ENCODE peak calls at places on chromosomes 1 and 21, in six cellular contexts. P is brain microvascular endothelial cell; J is CD4-positive, CD25-positive, alpha-beta regulatory T cell; D is ovary; R is stomach; H is CD8-positive, alpha-beta memory T cell. E is an unnamed sample.
A peak's percentile ranks its signal among the peaks of the same experiment; 100 is the strongest.

GRCh38 chr1:43622901-43623780 is 26.8 kb upstream of the KDM4A start:
- DNase-seq in J (no peak), H (no peak), D (no peak), R (no peak), P (no peak), E (no peak)

GRCh38 chr21:43322311-43322710 is 104.6 kb downstream of the SIK1 start:
- DNase-seq in D (no peak), R (no peak), J (no peak), H (no peak), P (no peak), E (no peak)

GRCh38 chr21:36211660-36212512 is 55.3 kb downstream of the DOP1B start:
- DNase-seq in R (no peak), J (no peak), D (no peak), P (peak; percentile 62), H (no peak), E (no peak)

GRCh38 chr1:202213361-202214088 is 19.9 kb downstream of the LGR6 start:
- DNase-seq in D (no peak), H (no peak), J (no peak), P (no peak), R (no peak), E (no peak)

GRCh38 chr1:178946855-178947687 is 76.2 kb upstream of the ANGPTL1 start:
- DNase-seq in D (no peak), J (no peak), H (no peak), R (no peak), P (no peak), E (no peak)

GRCh38 chr1:25821630-25822091 is 1.9 kb downstream of the MTFR1L start:
- DNase-seq in H (no peak), D (peak; percentile 47), P (no peak), J (no peak), R (no peak), E (no peak)

GRCh38 chr21:16040601-16041000 is 310.8 kb downstream of the USP25 start:
- DNase-seq in J (no peak), P (peak; percentile 72), H (no peak), D (no peak), R (no peak), E (no peak)

GRCh38 chr1:21579788-21580187 is 70.6 kb downstream of the ALPL start:
- DNase-seq in H (no peak), R (no peak), P (no peak), D (no peak), J (no peak), E (no peak)

GRCh38 chr1:33532250-33532649 is 59.8 kb downstream of the ZSCAN20 start:
- DNase-seq in J (no peak), P (no peak), R (no peak), D (no peak), H (no peak), E (no peak)

GRCh38 chr1:210233216-210233494 is 559 bp downstream of the SERTAD4 start:
- DNase-seq in J (no peak), D (peak; percentile 52), R (no peak), H (no peak), P (no peak), E (no peak)

GRCh38 chr21:33290441-33290840 is 24.3 kb downstream of the IL10RB start:
- DNase-seq in D (peak; percentile 37), R (peak; percentile 36), J (no peak), P (no peak), H (no peak), E (peak; percentile 44)

GRCh38 chr1:43531453-43531905 is 796 bp downstream of the PTPRF start:
- DNase-seq in D (no peak), H (no peak), J (no peak), P (no peak), R (no peak), E (peak; percentile 61)

GRCh38 chr1:234709473-234710279 is 99.7 kb upstream of the IRF2BP2 start:
- DNase-seq in D (no peak), P (no peak), H (no peak), R (no peak), J (no peak), E (peak; percentile 48)

GRCh38 chr1:25906644-25907300 is 553 bp upstream of the STMN1 start:
- DNase-seq in D (no peak), J (peak; percentile 36), P (no peak), R (peak; percentile 43), H (no peak), E (peak; percentile 43)

GRCh38 chr1:209318302-209319056 is 265.0 kb upstream of the CAMK1G start:
- DNase-seq in R (no peak), J (no peak), D (no peak), P (no peak), H (no peak), E (no peak)

GRCh38 chr1:54404939-54405880 is 984 bp downstream of the SSBP3 start:
- DNase-seq in P (no peak), J (no peak), D (peak; percentile 50), H (no peak), R (peak; percentile 48), E (no peak)

GRCh38 chr1:98791498-98791897 is 130.0 kb downstream of the SNX7 start:
- DNase-seq in D (no peak), H (no peak), R (no peak), P (no peak), J (no peak), E (no peak)

GRCh38 chr1:153422450-153423068 is 6.2 kb downstream of the S100A7A start:
- DNase-seq in R (peak; percentile 78), H (peak; percentile 44), P (peak; percentile 59), J (peak; percentile 39), D (peak; percentile 74), E (peak; percentile 61)

GRCh38 chr1:204127597-204128242 is 24.1 kb downstream of the ETNK2 start:
- DNase-seq in J (no peak), P (peak; percentile 69), D (peak; percentile 58), R (peak; percentile 72), H (no peak), E (peak; percentile 50)

GRCh38 chr1:199272107-199272506 is 633.3 kb downstream of the PTPRC start:
- DNase-seq in R (no peak), H (no peak), J (no peak), D (no peak), P (peak; percentile 64), E (no peak)

GRCh38 chr1:207217778-207218511 is 103.5 kb upstream of the CD55 start:
- DNase-seq in P (no peak), D (no peak), R (no peak), H (no peak), J (no peak), E (no peak)

GRCh38 chr1:210830034-210831028 is 303.6 kb downstream of the KCNH1 start:
- DNase-seq in H (no peak), D (no peak), J (no peak), P (no peak), R (no peak), E (no peak)

GRCh38 chr1:207673399-207673798 is 28.5 kb downstream of the CR1L start:
- DNase-seq in R (no peak), J (no peak), P (no peak), D (no peak), H (no peak), E (no peak)

GRCh38 chr1:54125671-54126070 is 27.1 kb downstream of the CDCP2 start:
- DNase-seq in D (peak; percentile 47), J (no peak), H (no peak), R (peak; percentile 63), P (no peak), E (peak; percentile 31)

GRCh38 chr1:164794310-164794709 is 235.3 kb downstream of the PBX1 start:
- DNase-seq in J (no peak), R (no peak), P (peak; percentile 90), D (no peak), H (no peak), E (no peak)

GRCh38 chr21:38352536-38353219 is 95.9 kb downstream of the KCNJ15 start:
- DNase-seq in J (no peak), P (peak; percentile 68), H (no peak), D (no peak), R (peak; percentile 79), E (peak; percentile 11)

GRCh38 chr1:176954242-176954641 is 210.3 kb downstream of the ASTN1 start:
- DNase-seq in D (no peak), J (no peak), H (no peak), P (no peak), R (no peak), E (no peak)

GRCh38 chr1:185816460-185816859 is 82.3 kb downstream of the HMCN1 start:
- DNase-seq in D (no peak), P (no peak), H (no peak), R (no peak), J (no peak), E (no peak)

GRCh38 chr1:243421784-243422183 is 165.9 kb downstream of the SDCCAG8 start:
- DNase-seq in J (no peak), R (peak; percentile 67), H (peak; percentile 5), D (peak; percentile 26), P (peak; percentile 75), E (peak; percentile 36)

DNA sequence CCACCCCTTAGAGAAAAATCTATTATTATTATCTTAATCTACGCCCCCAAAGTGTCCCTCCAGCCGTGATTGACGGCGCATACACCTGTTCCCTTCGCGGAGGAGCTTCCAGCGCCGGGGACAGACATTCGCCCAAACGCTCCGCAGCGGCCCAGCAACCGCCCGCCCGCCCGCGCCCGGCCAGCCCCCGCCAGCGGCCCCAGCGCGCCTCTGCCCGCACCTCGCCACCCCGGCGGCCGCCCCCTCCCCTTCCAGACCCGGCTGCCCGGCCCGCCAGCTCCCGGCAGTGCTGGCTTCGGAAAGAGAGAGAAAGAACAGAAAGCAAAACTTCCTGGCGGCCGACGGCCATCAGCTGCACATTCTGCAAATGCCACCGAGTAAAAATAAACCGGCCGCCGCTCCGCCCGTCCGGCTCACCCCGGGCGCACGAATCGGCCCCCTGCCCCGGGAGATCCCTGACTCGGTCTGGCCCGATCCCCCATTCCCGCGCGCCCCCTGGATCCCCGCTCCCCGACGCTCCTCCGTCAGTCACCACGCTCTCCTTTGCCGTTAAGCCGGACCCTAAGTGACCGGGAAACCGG is 1.6 kb downstream of the CASZ1 start:
- DNase-seq in D (no peak), R (no peak), H (no peak), P (no peak), J (no peak), E (no peak)
- H3K27me3 ChIP-seq in D (no peaks in the 10 kb centered on the region), R (peaks cover 85% of the 10 kb centered on the region), H (peaks cover 17% of the 10 kb centered on the region), P (peaks cover 45% of the 10 kb centered on the region), J (peaks cover 21% of the 10 kb centered on the region), E (peaks cover 12% of the 10 kb centered on the region)

DNA sequence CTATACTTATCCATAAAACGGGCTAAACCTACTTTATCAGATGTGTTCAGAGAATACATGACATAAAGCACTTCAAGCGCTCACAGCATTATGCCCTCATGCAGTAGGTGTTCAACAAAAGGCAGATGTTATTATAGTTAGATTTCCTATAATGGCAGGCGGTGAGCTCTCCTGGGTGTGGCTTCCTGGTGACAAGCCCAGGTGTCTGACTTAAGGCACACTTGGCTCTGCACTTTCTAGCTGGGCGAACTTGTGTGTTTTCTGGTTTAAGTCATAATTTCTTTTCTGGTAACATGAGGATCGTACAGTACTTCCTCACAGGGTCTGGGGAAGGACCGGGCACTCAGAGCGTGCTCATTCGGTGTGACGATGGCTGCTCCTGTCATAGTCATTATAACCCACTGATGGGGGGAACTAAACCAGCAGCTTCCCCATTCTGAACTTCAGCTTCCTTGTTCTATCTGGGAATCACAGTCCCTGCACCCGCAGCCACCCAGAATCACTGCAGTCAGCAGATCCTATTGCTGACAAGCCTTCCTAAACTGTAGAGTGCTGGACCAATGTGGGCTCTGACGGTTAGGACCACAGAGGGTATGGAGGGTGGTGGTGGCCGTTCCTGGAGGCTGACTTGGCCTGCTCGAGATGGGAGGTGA is 52.8 kb downstream of the IGSF21 start:
- DNase-seq in J (no peak), R (no peak), D (no peak), P (no peak), H (no peak), E (peak; percentile 4)
- H3K27ac ChIP-seq in J (no peak overlapping the region), R (peak overlapping the region; percentile 36), D (no peak overlapping the region), P (no peak overlapping the region), H (no peak overlapping the region), E (peak overlapping the region; percentile 53)

GRCh38 chr1:244866355-244866754 is 2.0 kb upstream of the HNRNPU start:
- DNase-seq in H (no peak), D (no peak), P (no peak), J (no peak), R (no peak), E (no peak)
- H3K27me3 ChIP-seq in H (no peaks in the 10 kb centered on the region), D (no peaks in the 10 kb centered on the region), P (no peaks in the 10 kb centered on the region), J (no peaks in the 10 kb centered on the region), R (no peaks in the 10 kb centered on the region), E (no peaks in the 10 kb centered on the region)

GRCh38 chr1:205733438-205734175 is 16.4 kb downstream of the NUCKS1 start:
- DNase-seq in D (no peak), J (no peak), R (no peak), H (no peak), P (no peak), E (no peak)
- H3K27ac ChIP-seq in D (no peak overlapping the region), J (no peak overlapping the region), R (peak overlapping the region; percentile 16), H (no peak overlapping the region), P (no peak overlapping the region), E (no peak overlapping the region)

E was measured in small intestine.